ENCODE peak calls at places on chromosomes 11 and 22, in four cellular contexts. Y is mesendoderm, J is IMR-90, E is H9. B is an unnamed sample.

GRCh38 chr11:62400760-62401159 is 18.1 kb upstream of the SCGB1A1 start:
- DNase-seq in Y (no peak), E (no peak), J (peak), B (no peak)

GRCh38 chr11:12524865-12525264 is 147.5 kb downstream of the PARVA start:
- DNase-seq in E (no peak), Y (no peak), J (no peak), B (no peak)

GRCh38 chr11:22456993-22457748 is 119.0 kb downstream of the SLC17A6 start:
- DNase-seq in J (no peak), E (no peak), Y (peak), B (no peak)

GRCh38 chr11:35040221-35040942 is 98.6 kb upstream of the CD44 start:
- DNase-seq in E (no peak), Y (no peak), J (peak), B (no peak)

GRCh38 chr22:37021710-37022482 is 2.4 kb downstream of the MPST start:
- DNase-seq in Y (no peak), E (no peak), J (peak), B (no peak)

GRCh38 chr11:13717331-13717730 is 48.9 kb downstream of the FAR1 start:
- DNase-seq in Y (peak), J (peak), E (no peak), B (no peak)

GRCh38 chr11:253160-253885 is 16.5 kb downstream of the PSMD13 start:
- DNase-seq in E (no peak), Y (no peak), J (no peak), B (no peak)

GRCh38 chr11:34222030-34222429 is 116.6 kb downstream of the NAT10 start:
- DNase-seq in J (no peak), E (no peak), Y (no peak), B (no peak)

GRCh38 chr11:111635706-111636045 is 33.4 kb downstream of the SIK2 start:
- DNase-seq in J (peak), Y (no peak), E (no peak), B (no peak)

GRCh38 chr11:124633355-124633754 is 10.7 kb downstream of the TBRG1 start:
- DNase-seq in J (peak), Y (no peak), E (no peak), B (no peak)

GRCh38 chr22:44094751-44095302 is 70.7 kb downstream of the PARVB start:
- DNase-seq in J (no peak), Y (no peak), E (no peak), B (no peak)

GRCh38 chr11:65776196-65776595 is 4.6 kb downstream of the AP5B1 start:
- DNase-seq in E (no peak), Y (no peak), J (peak), B (no peak)

GRCh38 chr11:126083829-126084607 is 21.4 kb upstream of the CDON start:
- DNase-seq in Y (no peak), E (no peak), J (no peak), B (no peak)

GRCh38 chr22:50177537-50178470 is 7.3 kb downstream of the PANX2 start:
- DNase-seq in Y (no peak), E (peak), J (no peak), B (no peak)

GRCh38 chr22:32579533-32580220 is 105.1 kb downstream of the FBXO7 start:
- DNase-seq in E (no peak), J (peak), Y (no peak), B (no peak)

GRCh38 chr11:128549256-128549944 is 38.0 kb downstream of the ETS1 start:
- DNase-seq in J (no peak), E (no peak), Y (no peak), B (peak)

GRCh38 chr22:33542153-33542552 is 378.1 kb downstream of the LARGE1 start:
- DNase-seq in Y (no peak), J (no peak), E (no peak), B (no peak)

GRCh38 chr11:103491777-103492176 is 382.6 kb downstream of the DYNC2H1 start:
- DNase-seq in J (no peak), E (peak), Y (peak), B (no peak)

GRCh38 chr11:8258771-8259170 is 4.9 kb downstream of the LMO1 start:
- DNase-seq in E (peak), J (peak), Y (no peak), B (peak)

GRCh38 chr22:24028533-24028932 is 17.4 kb downstream of the CABIN1 start:
- DNase-seq in E (no peak), Y (no peak), J (no peak), B (no peak)

GRCh38 chr11:128867277-128867676 is at the start of gene KCNJ1:
- DNase-seq in E (no peak), J (no peak), Y (no peak), B (no peak)

GRCh38 chr11:124934862-124935547 is 842 bp downstream of the HEPACAM start:
- DNase-seq in J (peak), Y (no peak), E (no peak), B (no peak)

GRCh38 chr11:1236316-1237127 is 13.7 kb downstream of the MUC5B start:
- DNase-seq in J (no peak), Y (no peak), E (peak), B (peak)

DNA sequence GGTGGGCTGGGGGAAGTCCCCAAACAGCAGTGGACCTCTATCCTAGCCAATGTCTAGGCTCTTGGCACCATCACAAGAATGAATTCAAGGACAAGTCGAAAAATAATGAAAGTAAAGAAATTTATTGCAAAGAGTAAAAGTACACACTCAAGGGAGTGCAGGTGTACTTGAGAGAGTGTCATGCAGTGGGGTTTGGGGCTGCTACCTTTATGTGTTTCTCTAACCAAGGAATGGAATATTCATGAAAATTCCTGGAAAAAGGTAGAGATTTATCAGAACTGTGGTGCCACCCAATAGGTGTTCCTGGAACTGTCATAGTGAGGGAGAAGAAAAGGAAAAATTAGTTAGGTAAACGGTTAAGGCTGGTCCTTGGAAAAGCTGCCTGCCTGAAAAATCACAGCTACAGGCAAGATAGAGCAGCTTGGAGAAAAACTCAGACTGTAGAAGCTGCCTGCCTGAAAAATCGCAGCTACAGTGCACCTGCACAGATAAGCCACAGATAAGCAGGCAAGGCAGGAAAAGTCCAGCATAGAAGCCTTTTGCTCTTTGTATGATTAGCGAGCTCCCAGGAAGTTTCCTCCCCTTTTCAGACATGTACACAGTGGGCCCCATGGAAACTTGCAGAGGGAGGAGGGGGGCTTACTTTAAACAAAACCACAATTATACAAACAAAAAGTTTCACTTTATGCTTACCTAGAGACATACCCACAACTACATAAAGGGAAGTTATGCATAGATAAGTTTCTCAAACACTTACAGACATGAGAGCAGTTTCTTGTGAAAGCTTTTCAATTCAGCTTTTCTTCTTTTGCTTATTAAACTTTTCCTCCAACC is 71.4 kb upstream of the B3GNT6 start:
- DNase-seq in J (no peak), Y (no peak), E (no peak), B (no peak)
- H4K5ac ChIP-seq in J (no peak), Y (no peak), E (no peak), B (no peak)

GRCh38 chr11:77813256-77813655 is 7.3 kb downstream of the RSF1 start:
- DNase-seq in Y (no peak), J (peak), E (no peak), B (no peak)
- H4K5ac ChIP-seq in Y (no peak), J (no peak), E (no peak), B (no peak)

GRCh38 chr22:45238431-45239377 is 2.0 kb downstream of the KIAA0930 start:
- DNase-seq in J (no peak), E (no peak), Y (peak), B (no peak)

GRCh38 chr22:45235101-45235777 is 5.5 kb downstream of the KIAA0930 start:
- DNase-seq in J (no peak), Y (no peak), E (no peak), B (no peak)

GRCh38 chr22:45235851-45236342 is 4.8 kb downstream of the KIAA0930 start:
- DNase-seq in Y (no peak), J (no peak), E (no peak), B (no peak)

GRCh38 chr22:45239378-45240136 is 1.1 kb downstream of the KIAA0930 start:
- DNase-seq in E (no peak), Y (peak), J (no peak), B (no peak)

DNA sequence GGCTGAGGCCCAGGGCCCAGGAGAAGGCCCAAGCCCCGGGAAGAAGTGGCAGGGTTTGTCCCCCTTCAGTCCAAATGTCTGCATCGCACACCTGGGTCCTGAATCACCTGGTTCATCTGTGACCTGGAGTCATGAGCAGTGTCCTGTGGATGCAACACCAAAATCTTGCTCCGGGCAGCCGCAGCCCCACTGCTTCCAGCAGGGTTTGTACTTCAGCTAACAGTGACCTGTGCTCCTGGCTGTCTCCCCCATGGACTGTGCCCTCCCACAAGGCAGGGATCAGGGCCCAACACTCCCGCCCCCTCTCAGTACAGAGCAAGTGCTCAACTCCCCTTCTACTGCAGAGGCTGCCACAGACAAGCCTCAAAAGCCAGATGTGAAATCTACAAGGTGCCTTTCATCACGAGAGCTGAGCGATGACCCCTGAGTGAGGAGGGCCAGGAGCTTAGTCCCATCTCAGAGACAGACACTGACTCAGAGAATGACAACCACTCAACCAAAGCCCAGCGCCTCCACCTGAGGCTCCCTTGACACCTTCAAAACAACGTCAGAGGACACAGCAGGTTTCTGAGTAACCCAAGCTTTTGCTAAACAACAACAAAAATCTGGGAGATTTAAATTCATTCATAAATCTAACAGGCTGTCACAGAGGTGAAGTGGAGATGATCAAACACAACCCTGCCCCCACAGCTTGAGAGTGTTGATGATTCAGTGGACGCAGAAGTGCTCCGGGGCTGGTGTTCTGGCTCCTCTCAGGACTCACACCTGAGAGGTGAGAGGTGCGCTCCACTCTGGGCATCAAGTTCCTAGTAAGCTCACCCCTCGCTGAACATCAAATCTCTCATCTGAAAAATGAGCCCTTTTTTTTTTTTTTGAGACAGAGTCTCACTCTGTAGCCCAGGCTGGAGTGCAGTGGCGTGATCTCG is 3.4 kb downstream of the KIAA0930 start:
- DNase-seq in E (no peak), Y (no peak), J (no peak), B (no peak)
- H4K5ac ChIP-seq in E (no peak), Y (no peak), J (no peak), B (no peak)

GRCh38 chr22:21714784-21715183 is 20.8 kb downstream of the YPEL1 start:
- DNase-seq in E (no peak), J (peak), Y (no peak), B (no peak)
- H4K5ac ChIP-seq in E (no peak), J (no peak), Y (no peak), B (no peak)

GRCh38 chr11:76783901-76784813 is 1.0 kb downstream of the TSKU start:
- DNase-seq in E (peak), J (peak), Y (peak), B (peak)
- H4K5ac ChIP-seq in E (peak), J (peak), Y (no peak), B (peak)

DNA sequence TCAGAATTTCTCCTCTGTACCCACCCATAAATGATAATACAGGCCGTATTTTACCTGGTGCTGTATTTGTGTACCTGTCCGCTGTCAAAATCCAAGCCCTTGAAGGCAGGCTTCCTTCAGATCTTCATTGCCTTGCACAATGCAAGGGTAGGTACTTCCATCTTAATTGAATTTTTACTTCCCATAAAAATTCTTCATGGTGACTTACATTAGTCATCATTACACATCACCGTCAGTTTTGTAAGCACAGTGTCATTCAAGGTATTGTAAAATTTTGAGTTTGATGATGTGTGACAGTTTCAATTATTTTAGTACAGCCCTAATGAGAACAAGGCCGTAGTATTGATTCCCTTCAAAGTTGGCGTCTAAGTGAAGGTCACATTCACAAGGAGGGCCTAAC is 770 bp upstream of the TSG101 start:
- DNase-seq in Y (no peak), J (peak), E (no peak), B (no peak)
- H4K5ac ChIP-seq in Y (no peak), J (peak), E (no peak), B (no peak)

B was measured in H1.